ENCODE peak calls at places on chromosomes 12 and 14, in four cellular contexts. M is mucosa of descending colon, W is fibroblast of villous mesenchyme, V is AG04450. U is an unnamed sample.

GRCh38 chr12:14577344-14577743 is 9.7 kb upstream of the PLBD1 start:
- DNase-seq in W (peak), M (no peak), V (no peak), U (no peak)

GRCh38 chr14:22472935-22473854 is 115.8 kb downstream of the DAD1 start:
- DNase-seq in V (no peak), M (no peak), W (peak), U (no peak)

GRCh38 chr14:61003571-61003970 is 22.5 kb downstream of the SLC38A6 start:
- DNase-seq in W (peak), V (no peak), M (no peak), U (no peak)

GRCh38 chr12:5908251-5908650 is 36.8 kb downstream of the ANO2 start:
- DNase-seq in M (no peak), W (no peak), V (no peak), U (no peak)

GRCh38 chr12:13606290-13606689 is 375.1 kb downstream of the GRIN2B start:
- DNase-seq in M (no peak), V (no peak), W (no peak), U (peak)

GRCh38 chr14:43005807-43006206 is 1399.1 kb downstream of the LRFN5 start:
- DNase-seq in W (peak), V (no peak), M (no peak), U (no peak)

GRCh38 chr12:7346571-7347225 is 42.8 kb downstream of the ACSM4 start:
- DNase-seq in M (no peak), V (no peak), W (no peak), U (no peak)

GRCh38 chr12:50285253-50285652 is 1.9 kb upstream of the LIMA1 start:
- DNase-seq in V (no peak), M (no peak), W (no peak), U (no peak)

GRCh38 chr14:72736348-72736747 is 157.6 kb downstream of the DPF3 start:
- DNase-seq in V (peak), W (peak), M (no peak), U (no peak)

GRCh38 chr12:93348568-93349435 is 28.9 kb upstream of the NUDT4 start:
- DNase-seq in W (no peak), M (no peak), V (no peak), U (no peak)

GRCh38 chr14:102424520-102424919 is 61.8 kb downstream of the TECPR2 start:
- DNase-seq in M (no peak), V (no peak), W (no peak), U (no peak)

GRCh38 chr14:80136358-80136757 is 74.9 kb downstream of the DIO2 start:
- DNase-seq in W (no peak), V (no peak), M (no peak), U (no peak)

GRCh38 chr14:64755661-64756265 is 51.5 kb downstream of the PLEKHG3 start:
- DNase-seq in W (peak), M (peak), V (no peak), U (no peak)

GRCh38 chr14:100142073-100143040 is 17.1 kb downstream of the DEGS2 start:
- DNase-seq in M (peak), W (no peak), V (no peak), U (no peak)

GRCh38 chr12:47837190-47838171 is 17.8 kb upstream of the HDAC7 start:
- DNase-seq in M (peak), W (peak), V (no peak), U (peak)

GRCh38 chr14:26707234-26707633 is 109.4 kb upstream of the NOVA1 start:
- DNase-seq in V (no peak), W (no peak), M (no peak), U (no peak)

GRCh38 chr14:51168220-51168613 is 71.8 kb upstream of the TMX1 start:
- DNase-seq in V (no peak), W (no peak), M (no peak), U (no peak)

GRCh38 chr12:104182144-104182543 is 33.4 kb upstream of the TXNRD1 start:
- DNase-seq in M (peak), W (peak), V (peak), U (no peak)

GRCh38 chr14:77208979-77209318 is 27.4 kb downstream of the TMEM63C start:
- DNase-seq in W (no peak), M (no peak), V (no peak), U (no peak)

GRCh38 chr12:54371328-54372112 is 7.2 kb upstream of the GPR84 start:
- DNase-seq in W (peak), V (no peak), M (peak), U (no peak)

GRCh38 chr12:115464008-115464672 is 780.2 kb upstream of the TBX3 start:
- DNase-seq in W (no peak), V (no peak), M (no peak), U (no peak)

GRCh38 chr14:100836053-100836805 is 10.3 kb downstream of the MEG3 start:
- DNase-seq in M (no peak), V (no peak), W (no peak), U (no peak)

GRCh38 chr12:38110026-38110699 is 206.4 kb upstream of the ALG10B start:
- DNase-seq in M (no peak), W (no peak), V (no peak), U (no peak)

GRCh38 chr12:100359822-100360221 is 2.9 kb downstream of the SLC17A8 start:
- DNase-seq in V (no peak), W (no peak), M (no peak), U (no peak)

GRCh38 chr14:55107766-55108554 is 21.1 kb upstream of the LGALS3 start:
- DNase-seq in W (peak), M (peak), V (peak), U (peak)

GRCh38 chr14:60171690-60172089 is 6.5 kb upstream of the DHRS7 start:
- DNase-seq in V (no peak), M (no peak), W (no peak), U (no peak)

GRCh38 chr14:97346675-97347074 is 549.5 kb downstream of the VRK1 start:
- DNase-seq in M (no peak), V (no peak), W (no peak), U (no peak)

GRCh38 chr12:48980953-48981756 is 3.0 kb downstream of the WNT1 start:
- DNase-seq in W (no peak), M (peak), V (no peak), U (peak)
- TF ChIP-seq CTCF in W (no peak), M (no peak), V (no peak), U (no peak)

GRCh38 chr12:29737616-29738015 is 46.1 kb downstream of the TMTC1 start:
- DNase-seq in M (no peak), V (no peak), W (no peak), U (no peak)
- TF ChIP-seq CTCF in M (no peak), V (no peak), W (no peak), U (no peak)

DNA sequence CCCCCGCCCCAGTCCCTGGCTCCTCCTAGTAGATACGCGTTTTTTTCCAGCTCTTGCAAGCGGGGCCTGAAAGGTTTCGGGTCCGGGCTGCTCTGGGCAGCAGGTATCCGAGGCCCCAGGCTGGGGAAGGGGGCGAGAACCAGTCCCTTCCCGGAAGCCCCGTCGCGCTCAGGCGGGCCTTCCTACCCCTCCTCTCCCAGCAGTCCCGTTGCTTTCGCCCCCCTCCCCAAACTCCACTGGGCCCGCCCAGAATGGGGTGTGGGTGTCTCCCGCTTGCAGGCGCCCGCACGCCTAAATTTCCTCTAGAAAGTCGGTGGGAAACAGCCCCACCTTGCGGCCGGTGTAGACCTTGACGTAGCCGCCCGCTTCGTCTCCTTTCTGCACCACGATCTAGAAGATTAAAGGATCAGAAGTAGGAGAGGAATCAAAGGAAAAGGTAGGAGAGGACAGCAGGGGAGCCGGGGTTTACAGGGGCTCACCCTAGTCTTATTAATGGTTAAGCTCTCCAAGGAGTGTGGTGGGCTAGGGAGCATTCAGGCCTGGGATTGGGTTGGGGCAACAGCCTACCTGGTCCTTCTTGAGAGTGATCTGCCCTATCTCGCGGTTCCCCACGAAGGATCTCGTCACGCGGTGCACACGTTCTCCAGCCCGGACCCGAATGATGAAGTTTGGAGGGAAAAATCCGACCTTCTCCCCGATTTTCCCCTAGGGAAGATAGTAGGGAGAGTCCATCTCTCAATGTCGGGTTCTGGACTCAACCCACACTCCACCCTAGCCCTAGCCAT is 7.3 kb downstream of the STAC3 start:
- DNase-seq in W (peak), V (no peak), M (peak), U (peak)
- TF ChIP-seq CTCF in W (peak), V (peak), M (peak), U (peak)

GRCh38 chr14:105282098-105282725 is 18.6 kb downstream of the BRF1 start:
- DNase-seq in M (no peak), V (no peak), W (no peak), U (no peak)
- TF ChIP-seq CTCF in M (no peak), V (no peak), W (no peak), U (no peak)

U was measured in glutamatergic neuron.